ENCODE peak calls at places on chromosome 18, in five cellular contexts. F, M, H, Z and Y are unnamed samples. For H3K9me3, the result is how much of the 10 kb centered on the place peaks cover.

GRCh38 chr18:77654302-77654701 is 404.7 kb downstream of the GALR1 start:
- DNase-seq in F (no peak), M (no peak), Z (no peak), H (no peak), Y (no peak)

GRCh38 chr18:3140342-3140741 is 79.4 kb downstream of the MYOM1 start:
- DNase-seq in Z (no peak), H (no peak), F (no peak), M (no peak), Y (no peak)

GRCh38 chr18:37946324-37946723 is 380.7 kb upstream of the CELF4 start:
- DNase-seq in F (no peak), H (no peak), Z (no peak), M (no peak), Y (no peak)

GRCh38 chr18:70499218-70499691 is 210.4 kb downstream of the SOCS6 start:
- DNase-seq in Z (no peak), F (no peak), M (no peak), H (no peak), Y (no peak)

GRCh38 chr18:11387880-11388279 is 221.5 kb upstream of the SLC35G4 start:
- DNase-seq in F (no peak), M (peak), H (peak), Z (no peak), Y (no peak)

GRCh38 chr18:69638056-69638455 is 237.4 kb downstream of the DOK6 start:
- DNase-seq in F (no peak), Z (no peak), M (no peak), H (no peak), Y (no peak)

GRCh38 chr18:76764296-76764901 is 58.0 kb upstream of the ZNF236 start:
- DNase-seq in F (no peak), H (no peak), M (no peak), Z (no peak), Y (no peak)

GRCh38 chr18:58276640-58277456 is 232.8 kb downstream of the NEDD4L start:
- DNase-seq in F (no peak), H (no peak), Z (no peak), M (no peak), Y (no peak)

GRCh38 chr18:46678785-46679404 is 21.9 kb upstream of the LOXHD1 start:
- DNase-seq in F (no peak), H (no peak), M (no peak), Z (no peak), Y (no peak)

GRCh38 chr18:51273435-51273834 is 76.0 kb upstream of the MEX3C start:
- DNase-seq in F (no peak), M (no peak), H (no peak), Z (no peak), Y (no peak)

GRCh38 chr18:48942554-48943261 is 8.1 kb downstream of the SMAD7 start:
- DNase-seq in Z (no peak), M (peak), F (no peak), H (no peak), Y (peak)

GRCh38 chr18:77087391-77088141 is 45.0 kb downstream of the MBP start:
- DNase-seq in F (peak), Z (no peak), M (peak), H (peak), Y (peak)

GRCh38 chr18:42341423-42341822 is 386.4 kb downstream of the PIK3C3 start:
- DNase-seq in F (no peak), M (peak), H (no peak), Z (no peak), Y (no peak)

GRCh38 chr18:58638446-58638845 is 9.6 kb upstream of the ALPK2 start:
- DNase-seq in F (no peak), Z (no peak), H (no peak), M (peak), Y (no peak)

DNA sequence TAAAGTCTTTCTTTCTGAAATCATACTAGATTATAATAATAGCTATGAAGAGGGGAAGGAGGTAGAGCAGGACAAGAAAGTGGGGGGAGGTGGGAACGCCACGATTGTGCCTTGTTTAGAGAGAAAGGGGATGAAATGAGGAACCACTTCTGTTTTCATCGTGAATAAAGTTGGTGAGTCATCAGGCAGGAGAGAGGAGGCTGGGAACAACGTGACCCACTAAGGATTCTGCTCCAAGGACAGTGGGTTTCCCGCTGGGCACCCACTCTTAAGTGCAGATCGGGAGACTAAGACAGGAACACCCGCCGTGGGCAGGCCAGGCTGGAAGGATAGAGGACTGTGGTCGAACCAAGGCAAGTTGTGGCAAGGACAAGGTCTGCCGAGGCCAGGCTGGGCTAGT is 158.2 kb downstream of the L3MBTL4 start:
- DNase-seq in Z (no peak), F (no peak), H (peak), M (no peak), Y (no peak)
- H3K9me3 ChIP-seq in Z (under half), F (under half), H (under half), M (under half), Y (under half)

DNA sequence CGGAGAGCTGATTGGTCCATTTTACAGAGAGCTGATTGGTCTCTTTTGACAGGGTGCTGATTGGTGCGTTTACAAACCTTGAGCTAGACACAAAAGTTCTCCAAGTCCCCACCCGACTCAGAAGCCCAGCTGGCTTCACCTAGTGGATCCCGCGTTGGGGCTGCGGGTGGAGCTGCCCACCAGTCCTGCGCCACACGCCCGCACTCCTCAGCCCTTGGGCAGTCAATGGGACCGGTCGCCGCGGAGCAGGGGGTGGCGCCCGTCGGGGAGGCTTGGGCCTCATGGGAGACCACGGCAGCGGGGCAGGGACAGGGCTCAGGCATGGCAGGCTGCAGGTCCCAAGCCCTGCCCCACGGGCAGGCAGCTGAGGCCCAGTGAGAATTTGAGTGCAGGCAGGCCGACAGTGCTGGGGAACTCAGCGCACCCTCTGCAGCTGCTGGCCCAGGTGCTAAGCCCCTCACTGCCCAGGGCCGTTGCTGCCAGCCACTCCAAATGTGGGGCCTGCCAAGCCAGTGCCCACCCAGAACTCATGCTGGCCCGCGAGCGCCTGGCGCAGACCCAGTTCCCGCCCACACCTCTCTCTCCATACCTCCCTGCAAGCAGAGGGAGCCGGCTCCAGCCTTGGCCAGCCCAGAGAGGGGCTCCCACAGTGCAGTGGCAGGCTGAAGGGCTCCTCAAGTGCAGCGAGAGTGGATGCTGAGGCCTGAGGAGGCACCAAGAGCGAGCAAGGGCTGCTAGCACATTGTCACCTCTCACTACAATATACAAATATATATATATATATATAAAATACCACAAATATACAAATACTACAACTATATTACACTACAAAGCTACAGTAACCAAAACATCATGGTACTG is 100.7 kb downstream of the SPIRE1 start:
- DNase-seq in F (no peak), M (no peak), H (no peak), Z (no peak), Y (peak)
- H3K9me3 ChIP-seq in F (under half), M (under half), H (under half), Z (under half), Y (under half)

GRCh38 chr18:47906408-47906807 is 24.1 kb downstream of the SMAD2 start:
- DNase-seq in M (no peak), H (no peak), Z (no peak), F (no peak), Y (no peak)

GRCh38 chr18:47901624-47902362 is 28.7 kb downstream of the SMAD2 start:
- DNase-seq in F (no peak), M (no peak), H (no peak), Z (no peak), Y (no peak)

GRCh38 chr18:47899107-47899840 is 31.2 kb downstream of the SMAD2 start:
- DNase-seq in F (no peak), M (peak), H (no peak), Z (no peak), Y (no peak)

GRCh38 chr18:47908523-47909039 is 21.9 kb downstream of the SMAD2 start:
- DNase-seq in Z (no peak), H (no peak), F (no peak), M (no peak), Y (no peak)

DNA sequence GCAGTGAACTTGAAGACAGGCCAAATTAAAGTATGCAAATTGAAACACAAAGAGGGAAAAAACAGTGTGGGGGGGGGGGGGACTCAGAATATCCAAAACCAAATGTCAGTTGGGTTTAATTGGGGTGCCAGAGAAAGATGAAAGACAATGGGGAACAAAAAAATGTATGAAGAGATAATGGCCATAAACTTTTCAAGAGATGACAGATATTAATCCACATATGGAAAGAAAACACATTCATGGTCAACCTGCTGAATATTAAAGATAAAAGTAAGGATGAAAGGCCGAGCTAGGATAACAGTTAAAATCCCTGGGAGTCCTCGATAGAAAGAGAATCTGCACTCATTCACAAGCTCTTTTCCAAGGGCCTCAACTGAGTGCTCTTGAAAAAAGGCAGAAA is 26.6 kb downstream of the SMAD2 start:
- DNase-seq in M (no peak), H (no peak), Z (no peak), F (no peak), Y (no peak)
- H3K9me3 ChIP-seq in M (under half), H (under half), Z (under half), F (half or more), Y (under half)

GRCh38 chr18:35371412-35372195 is 5.5 kb downstream of the ZNF396 start:
- DNase-seq in M (peak), Z (no peak), H (no peak), F (no peak), Y (no peak)
- H3K9me3 ChIP-seq in M (under half), Z (under half), H (under half), F (under half), Y (under half)

GRCh38 chr18:907171-907879 is 2.7 kb downstream of the ADCYAP1 start:
- DNase-seq in Z (no peak), F (no peak), M (no peak), H (no peak), Y (peak)
- H3K9me3 ChIP-seq in Z (under half), F (under half), M (under half), H (under half), Y (under half)

GRCh38 chr18:68355637-68356036 is 359.3 kb downstream of the TMX3 start:
- DNase-seq in M (no peak), F (no peak), H (no peak), Z (no peak), Y (no peak)
- H3K9me3 ChIP-seq in M (under half), F (half or more), H (half or more), Z (under half), Y (under half)

GRCh38 chr18:80253236-80253635 is 5.9 kb upstream of the PARD6G start:
- DNase-seq in Z (no peak), H (no peak), F (no peak), M (no peak), Y (no peak)
- H3K9me3 ChIP-seq in Z (under half), H (under half), F (under half), M (under half), Y (under half)

GRCh38 chr18:56124186-56124585 is 514.2 kb downstream of the TXNL1 start:
- DNase-seq in H (no peak), F (no peak), Z (no peak), M (peak), Y (no peak)

GRCh38 chr18:56118422-56118821 is 520.0 kb downstream of the TXNL1 start:
- DNase-seq in H (no peak), F (no peak), Z (no peak), M (no peak), Y (no peak)

GRCh38 chr18:56115072-56116038 is 523.0 kb downstream of the TXNL1 start:
- DNase-seq in Z (no peak), M (peak), F (no peak), H (no peak), Y (no peak)

GRCh38 chr18:56121669-56122068 is 516.7 kb downstream of the TXNL1 start:
- DNase-seq in F (no peak), H (no peak), M (no peak), Z (no peak), Y (no peak)

DNA sequence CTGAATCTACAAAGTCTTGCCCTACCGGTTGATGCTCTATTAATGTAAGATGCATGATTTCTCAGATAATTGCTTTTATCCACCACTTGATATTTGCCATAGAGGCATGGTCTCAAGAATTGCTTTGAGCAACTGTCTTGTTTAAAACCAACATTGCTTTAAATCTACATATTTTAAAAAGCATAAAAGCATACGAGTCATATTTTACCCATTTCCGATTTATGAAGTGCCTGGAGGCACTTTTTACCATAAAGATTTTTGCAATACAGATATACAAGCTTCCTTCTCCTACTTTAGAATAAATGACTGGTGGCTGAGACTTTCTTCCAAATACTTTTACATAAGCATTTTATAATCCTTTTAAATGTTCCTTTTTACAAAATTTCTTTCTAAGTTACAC is 517.6 kb downstream of the TXNL1 start:
- DNase-seq in M (no peak), H (no peak), F (no peak), Z (no peak), Y (no peak)
- H3K9me3 ChIP-seq in M (under half), H (under half), F (under half), Z (under half), Y (under half)